ENCODE peak calls at places on chromosomes 3 and 15, in nine cellular contexts. B is H9; K is DND-41; Z is SK-N-SH; V is CD8-positive, alpha-beta T cell; E is body of pancreas; A is kidney; F is colonic mucosa; G is ovary. Q is an unnamed sample.

GRCh38 chr15:36921484-36922091 is 178.8 kb downstream of the MEIS2 start:
- DNase-seq in V (no peak), G (no peak), B (no peak), E (no peak), A (no peak), K (no peak), F (no peak), Z (no peak), Q (no peak)

GRCh38 chr3:145125307-145125706 is 1035.7 kb downstream of the PLOD2 start:
- DNase-seq in A (no peak), K (no peak), F (no peak), Z (no peak), V (no peak), G (no peak), B (no peak), E (no peak), Q (no peak)

GRCh38 chr15:81098884-81099601 is 35.0 kb upstream of the CFAP161 start:
- DNase-seq in A (peak; percentile 73), K (no peak), G (no peak), Z (no peak), E (no peak), F (no peak), B (no peak), V (no peak), Q (peak; percentile 41)

GRCh38 chr3:73546961-73547360 is 77.8 kb downstream of the PDZRN3 start:
- DNase-seq in A (no peak), G (no peak), K (no peak), V (no peak), B (no peak), F (no peak), Z (no peak), E (no peak), Q (no peak)

GRCh38 chr3:117567903-117568302 is 858.3 kb downstream of the TUSC7 start:
- DNase-seq in B (no peak), F (no peak), K (no peak), Z (no peak), A (no peak), V (no peak), G (no peak), E (no peak), Q (no peak)

GRCh38 chr3:191566469-191566868 is 105.5 kb downstream of the PYDC2 start:
- DNase-seq in A (no peak), Z (no peak), B (no peak), F (no peak), V (no peak), E (no peak), K (no peak), G (no peak), Q (no peak)

GRCh38 chr15:94670436-94671034 is 439.2 kb downstream of the MCTP2 start:
- DNase-seq in V (no peak), A (no peak), K (no peak), E (no peak), F (no peak), B (no peak), G (no peak), Z (peak; percentile 57), Q (no peak)

GRCh38 chr15:47409038-47409437 is 308.3 kb upstream of the SEMA6D start:
- DNase-seq in B (no peak), V (no peak), G (no peak), Z (no peak), F (no peak), K (no peak), A (no peak), E (no peak), Q (no peak)

GRCh38 chr3:119604878-119605277 is 7.2 kb downstream of the PLA1A start:
- DNase-seq in G (no peak), B (no peak), Z (no peak), K (no peak), V (no peak), F (no peak), A (no peak), E (no peak), Q (no peak)

GRCh38 chr3:56858331-56858730 is 56.6 kb upstream of the ARHGEF3 start:
- DNase-seq in K (peak; percentile 60), A (no peak), G (no peak), B (no peak), F (no peak), Z (no peak), V (no peak), E (no peak), Q (no peak)

GRCh38 chr3:111967071-111967470 is 11.8 kb upstream of the ABHD10 start:
- DNase-seq in K (no peak), A (no peak), B (no peak), E (no peak), Z (no peak), F (no peak), G (no peak), V (no peak), Q (no peak)

GRCh38 chr15:67383903-67384302 is 129.3 kb downstream of the IQCH start:
- DNase-seq in K (no peak), B (no peak), V (no peak), A (no peak), G (no peak), Z (no peak), F (no peak), E (no peak), Q (no peak)

GRCh38 chr3:9409981-9410849 is 12.8 kb downstream of the SETD5 start:
- DNase-seq in E (no peak), K (no peak), V (no peak), B (no peak), G (no peak), A (no peak), F (no peak), Z (no peak), Q (no peak)

GRCh38 chr3:33526787-33527186 is 86.6 kb upstream of the UBP1 start:
- DNase-seq in B (no peak), F (no peak), A (no peak), V (no peak), G (no peak), E (no peak), K (no peak), Z (no peak), Q (no peak)
- H3K9me3 ChIP-seq in B (no peaks in the 10 kb centered on the region), F (no peaks in the 10 kb centered on the region), A (peaks cover 18% of the 10 kb centered on the region), V (no peaks in the 10 kb centered on the region), G (no peaks in the 10 kb centered on the region), E (no peaks in the 10 kb centered on the region), K (peaks cover 8% of the 10 kb centered on the region), Z (peaks cover 12% of the 10 kb centered on the region), Q (peaks cover 7% of the 10 kb centered on the region)

GRCh38 chr15:78398076-78398825 is 39.8 kb upstream of the IREB2 start:
- DNase-seq in K (no peak), V (no peak), G (no peak), F (no peak), E (no peak), A (no peak), B (no peak), Z (no peak), Q (no peak)

GRCh38 chr15:78397382-78397781 is 40.6 kb upstream of the IREB2 start:
- DNase-seq in E (no peak), A (no peak), F (no peak), K (no peak), V (no peak), Z (no peak), G (no peak), B (no peak), Q (no peak)

GRCh38 chr15:78394981-78395619 is 42.9 kb upstream of the IREB2 start:
- DNase-seq in Z (no peak), B (peak; percentile 67), V (no peak), G (no peak), F (no peak), E (no peak), A (no peak), K (no peak), Q (no peak)

GRCh38 chr15:78396186-78396814 is 41.7 kb upstream of the IREB2 start:
- DNase-seq in B (no peak), F (no peak), V (no peak), G (no peak), A (no peak), Z (no peak), K (no peak), E (no peak), Q (no peak)

DNA sequence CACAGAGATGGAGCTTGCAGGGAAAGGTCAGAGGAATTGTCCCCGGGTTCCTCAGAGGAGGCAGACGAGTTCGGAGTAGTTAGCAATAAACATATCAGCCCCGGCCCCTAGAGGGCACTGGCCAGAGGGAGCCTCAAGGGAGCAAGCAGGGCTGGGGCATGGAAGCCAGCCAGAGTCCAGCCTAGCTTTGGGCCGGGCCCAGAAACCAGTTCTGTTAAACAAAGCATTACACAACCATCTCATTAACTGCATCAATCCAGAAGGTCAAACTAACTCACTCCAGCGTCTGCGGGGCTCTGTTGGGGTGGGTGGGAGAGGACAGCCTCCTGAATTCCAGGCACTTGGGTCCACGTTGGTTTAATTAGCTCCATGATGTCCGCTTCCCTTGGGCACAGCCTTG is 41.0 kb upstream of the IREB2 start:
- DNase-seq in K (no peak), G (peak; percentile 66), Z (no peak), A (peak; percentile 91), F (peak; percentile 83), V (no peak), E (peak; percentile 84), B (peak; percentile 64), Q (peak; percentile 65)
- TF ChIP-seq CTCF in K (peak; percentile 30), G (no peak), Z (peak; percentile 26), A (peak; percentile 20), F (peak; percentile 52), V (no peak), E (no peak), B (peak; percentile 69), Q (no peak)

DNA sequence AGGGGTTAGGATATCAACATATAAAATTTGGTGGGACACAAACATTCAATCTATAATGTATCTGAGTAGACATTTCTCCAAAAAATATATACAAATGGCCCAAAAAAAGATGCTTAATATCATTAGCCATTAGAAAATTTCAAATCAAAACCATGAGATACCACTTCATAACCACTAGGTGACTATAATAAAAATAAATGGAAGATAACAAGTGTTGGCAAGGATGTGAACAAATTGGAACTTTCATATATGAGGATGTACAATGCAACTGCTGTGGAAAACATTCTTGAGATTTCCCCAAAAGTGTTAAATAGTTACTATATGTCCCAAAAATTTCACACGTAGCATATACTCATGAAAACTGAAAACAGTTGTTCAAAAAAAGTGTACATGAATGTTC is 36.5 kb upstream of the WNT7A start:
- DNase-seq in E (no peak), B (no peak), A (no peak), V (no peak), G (no peak), K (no peak), Z (no peak), F (no peak), Q (no peak)
- H3K9me3 ChIP-seq in E (peaks cover 15% of the 10 kb centered on the region), B (no peaks in the 10 kb centered on the region), A (peaks cover 28% of the 10 kb centered on the region), V (peaks cover 12% of the 10 kb centered on the region), G (no peaks in the 10 kb centered on the region), K (no peaks in the 10 kb centered on the region), Z (peaks cover 4% of the 10 kb centered on the region), F (no peaks in the 10 kb centered on the region), Q (peaks cover 3% of the 10 kb centered on the region)

GRCh38 chr3:4314688-4315087 is 11.5 kb downstream of the SETMAR start:
- DNase-seq in A (no peak), K (no peak), B (no peak), V (no peak), E (no peak), G (no peak), Z (no peak), F (no peak), Q (no peak)
- TF ChIP-seq CTCF in A (no peak), K (peak; percentile 31), B (peak; percentile 61), V (peak; percentile 27), E (no peak), G (no peak), Z (peak; percentile 56), F (no peak), Q (no peak)

GRCh38 chr15:27834684-27835083 is 264.4 kb downstream of the OCA2 start:
- DNase-seq in A (no peak), E (no peak), B (no peak), Z (no peak), V (no peak), F (no peak), G (no peak), K (no peak), Q (no peak)
- H3K9me3 ChIP-seq in A (no peaks in the 10 kb centered on the region), E (no peaks in the 10 kb centered on the region), B (no peaks in the 10 kb centered on the region), Z (peaks cover 4% of the 10 kb centered on the region), V (no peaks in the 10 kb centered on the region), F (no peaks in the 10 kb centered on the region), G (no peaks in the 10 kb centered on the region), K (no peaks in the 10 kb centered on the region), Q (peaks cover 4% of the 10 kb centered on the region)

Q was measured in lung.